ENCODE peak calls at places on chromosomes 11 and 22, in five cellular contexts. T is epithelial cell of esophagus, Y is brain microvascular endothelial cell, W is keratinocyte, Z is sigmoid colon. V is an unnamed sample.
A peak's percentile ranks its signal among the peaks of the same experiment; 100 is the strongest.

GRCh38 chr11:84887055-84887629 is 740.0 kb downstream of the DLG2 start:
- DNase-seq in Y (no peak), Z (no peak), T (no peak), W (no peak), V (no peak)

GRCh38 chr11:75879737-75880136 is 64.7 kb downstream of the UVRAG start:
- DNase-seq in T (no peak), Y (no peak), Z (no peak), W (no peak), V (no peak)

GRCh38 chr11:102544594-102544993 is 14.0 kb upstream of the MMP7 start:
- DNase-seq in Y (no peak), W (no peak), Z (no peak), T (no peak), V (no peak)

GRCh38 chr11:4190519-4190918 is 95.9 kb downstream of the RRM1 start:
- DNase-seq in Z (no peak), T (no peak), W (no peak), Y (no peak), V (no peak)

GRCh38 chr22:23235425-23235824 is 55.1 kb downstream of the BCR start:
- DNase-seq in W (no peak), Y (no peak), Z (no peak), T (no peak), V (no peak)

GRCh38 chr11:130634981-130635473 is 186.6 kb downstream of the ADAMTS15 start:
- DNase-seq in T (peak; percentile 90), W (peak; percentile 60), Y (peak; percentile 54), Z (no peak), V (peak; percentile 90)

GRCh38 chr22:20979243-20979809 is 2.8 kb upstream of the LZTR1 start:
- DNase-seq in W (peak; percentile 94), Z (peak; percentile 92), T (peak; percentile 90), Y (peak; percentile 71), V (peak; percentile 77)

GRCh38 chr22:43974028-43974545 is 18.8 kb downstream of the SAMM50 start:
- DNase-seq in W (no peak), Z (peak; percentile 30), Y (no peak), T (no peak), V (no peak)

GRCh38 chr11:79449040-79449439 is 8.2 kb upstream of the TENM4 start:
- DNase-seq in Y (no peak), T (no peak), W (no peak), Z (no peak), V (no peak)

GRCh38 chr22:45007247-45007945 is 2.4 kb downstream of the PHF21B start:
- DNase-seq in T (peak; percentile 41), Z (no peak), Y (peak; percentile 2), W (no peak), V (peak; percentile 24)

GRCh38 chr11:133509924-133510697 is 22.2 kb downstream of the OPCML start:
- DNase-seq in Z (no peak), Y (no peak), W (no peak), T (no peak), V (no peak)

GRCh38 chr11:12906501-12906900 is 102.6 kb upstream of the RASSF10 start:
- DNase-seq in Z (no peak), T (no peak), Y (no peak), W (no peak), V (no peak)

GRCh38 chr11:13963169-13963948 is 836 bp downstream of the SPON1 start:
- DNase-seq in T (no peak), W (no peak), Z (peak; percentile 72), Y (no peak), V (no peak)

GRCh38 chr11:72637926-72638325 is 36.3 kb downstream of the PDE2A start:
- DNase-seq in W (no peak), Z (no peak), Y (no peak), T (no peak), V (no peak)

GRCh38 chr11:12057299-12057980 is 49.0 kb upstream of the DKK3 start:
- DNase-seq in T (no peak), Y (no peak), W (no peak), Z (no peak), V (no peak)

GRCh38 chr22:24101966-24102365 is 79.3 kb upstream of the SUSD2 start:
- DNase-seq in Z (no peak), Y (no peak), W (no peak), T (no peak), V (no peak)

GRCh38 chr11:118076754-118077281 is at the start of gene TMPRSS4:
- DNase-seq in Y (no peak), Z (no peak), W (peak; percentile 65), T (peak; percentile 94), V (no peak)

GRCh38 chr22:32991353-32992115 is 66.6 kb downstream of the SYN3 start:
- DNase-seq in T (peak; percentile 96), W (peak; percentile 73), Z (peak; percentile 76), Y (no peak), V (no peak)

GRCh38 chr11:44538375-44539054 is 26.9 kb upstream of the CD82 start:
- DNase-seq in W (no peak), Z (peak; percentile 86), Y (peak; percentile 65), T (peak; percentile 68), V (peak; percentile 59)

GRCh38 chr11:17547051-17547577 is at the start of gene OTOG:
- DNase-seq in W (no peak), Y (no peak), T (peak; percentile 13), Z (no peak), V (no peak)

GRCh38 chr22:38649841-38650522 is 6.2 kb downstream of the FAM227A start:
- DNase-seq in T (peak; percentile 29), Z (no peak), Y (no peak), W (no peak), V (no peak)

GRCh38 chr11:70473873-70474690 is 75.8 kb downstream of the CTTN start:
- DNase-seq in Z (peak; percentile 19), W (no peak), T (no peak), Y (no peak), V (no peak)

GRCh38 chr11:124415356-124415923 is 9.2 kb downstream of the OR8B4 start:
- DNase-seq in T (peak; percentile 62), Y (peak; percentile 7), W (no peak), Z (no peak), V (peak; percentile 64)

GRCh38 chr11:47980093-47980906 is at the start of gene PTPRJ:
- DNase-seq in W (no peak), Y (no peak), Z (peak; percentile 75), T (peak; percentile 45), V (peak; percentile 64)

DNA sequence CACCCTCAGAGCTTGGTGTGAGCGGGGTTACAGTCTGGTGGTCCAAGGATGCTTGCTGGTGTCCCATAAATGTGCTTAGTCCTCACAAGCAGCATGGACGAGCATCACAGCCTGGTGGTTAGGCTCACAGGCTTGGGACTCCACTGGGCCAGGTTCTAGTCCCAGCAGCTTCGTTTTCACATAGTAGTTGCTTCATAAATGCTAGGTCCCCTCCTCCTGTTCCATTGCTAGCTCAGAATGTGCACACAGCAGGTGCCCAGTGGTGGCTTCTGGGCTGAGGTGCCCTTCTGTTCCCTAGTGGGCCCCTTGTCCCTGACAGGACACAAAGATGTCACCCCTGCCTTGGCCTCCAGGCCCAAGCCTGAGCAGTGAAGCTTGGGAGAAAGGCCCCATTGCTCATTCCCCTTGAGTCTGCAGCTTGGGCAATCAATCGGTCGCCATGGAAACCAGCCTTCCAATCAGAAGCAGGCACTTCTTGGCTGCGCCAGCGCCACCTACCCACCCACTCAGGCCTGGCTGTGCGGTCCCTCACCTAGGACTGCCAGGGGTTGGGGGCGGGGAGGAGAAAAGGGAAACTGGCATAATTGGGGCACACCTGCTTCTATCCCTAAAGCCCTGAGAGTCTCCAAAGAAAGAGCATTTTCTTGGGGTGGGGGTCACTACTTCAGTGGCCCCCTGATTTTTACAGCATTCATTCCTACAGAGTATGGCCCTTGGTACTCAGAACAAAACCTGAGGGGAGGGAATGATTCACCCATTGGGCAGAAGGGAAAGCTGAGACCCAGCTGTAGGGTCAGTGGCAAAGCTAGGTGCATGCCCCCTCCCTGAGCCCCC is 48.1 kb downstream of the CYTH4 start:
- DNase-seq in Z (no peak), T (peak; percentile 93), W (no peak), Y (peak; percentile 88), V (peak; percentile 75)
- TF ChIP-seq CTCF in Z (no peak), T (peak; percentile 24), W (peak; percentile 32), Y (peak; percentile 60), V (peak; percentile 41)

GRCh38 chr11:28518825-28519224 is 410.6 kb downstream of the METTL15 start:
- DNase-seq in T (no peak), Z (no peak), W (no peak), Y (no peak), V (no peak)

GRCh38 chr11:28512143-28512756 is 404.1 kb downstream of the METTL15 start:
- DNase-seq in Y (no peak), W (no peak), T (no peak), Z (no peak), V (no peak)

GRCh38 chr11:28517621-28518020 is 409.4 kb downstream of the METTL15 start:
- DNase-seq in T (no peak), Y (no peak), W (no peak), Z (no peak), V (no peak)

GRCh38 chr11:28520291-28520690 is 412.1 kb downstream of the METTL15 start:
- DNase-seq in Z (no peak), W (no peak), Y (no peak), T (no peak), V (no peak)

DNA sequence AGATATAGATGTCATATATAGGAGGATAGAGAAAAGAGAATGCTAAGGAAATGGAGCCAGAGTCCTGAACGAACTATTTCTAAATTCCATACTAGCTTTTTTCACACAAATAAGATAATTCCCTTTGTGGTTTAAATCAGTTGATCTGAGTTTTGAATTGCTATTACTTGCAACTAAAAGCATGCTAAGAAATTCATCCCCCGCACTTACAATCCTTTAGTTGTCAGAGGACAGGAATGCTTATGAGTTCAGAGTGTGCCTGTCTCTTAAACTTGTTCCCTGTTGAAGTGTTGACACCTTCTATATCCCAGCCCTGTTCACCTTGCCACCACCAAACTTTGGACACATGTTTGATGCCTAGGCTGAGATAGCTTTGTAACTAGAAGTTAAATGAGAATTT is 406.2 kb downstream of the METTL15 start:
- DNase-seq in Z (no peak), Y (peak; percentile 10), T (no peak), W (no peak), V (no peak)
- H3K4me3 ChIP-seq in Z (no peak overlapping the region), Y (no peak overlapping the region), T (no peak overlapping the region), W (no peak overlapping the region), V (no peak overlapping the region)

DNA sequence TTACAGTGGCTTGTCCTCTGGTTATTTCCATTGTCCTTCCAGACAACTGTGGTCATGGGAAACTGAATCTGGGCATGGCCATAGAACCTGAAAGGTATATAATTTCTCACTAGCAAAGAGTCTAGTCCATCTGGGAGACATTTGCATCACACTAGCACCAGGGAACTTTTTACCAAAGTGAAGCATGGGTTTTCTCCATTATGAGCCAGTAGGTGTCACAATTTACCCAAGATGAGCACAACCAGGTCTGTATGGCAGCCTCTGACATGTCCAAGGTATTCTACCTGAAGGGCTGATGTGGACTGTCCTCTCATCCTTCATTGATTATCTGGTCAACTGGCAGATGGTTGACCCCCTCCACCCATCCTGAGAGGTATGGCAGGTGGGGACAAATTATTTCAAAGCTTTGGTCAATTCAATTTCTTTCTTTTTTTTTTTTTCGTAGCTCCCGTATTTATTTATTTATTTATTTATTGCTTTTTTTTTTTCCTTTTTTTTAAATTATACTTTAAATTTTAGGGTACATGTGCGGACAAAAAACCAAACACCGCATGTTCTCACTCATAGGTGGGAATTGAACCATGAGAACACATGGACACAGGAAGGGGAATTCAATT is 425.9 kb downstream of the TMEM135 start:
- DNase-seq in W (peak; percentile 9), T (peak; percentile 80), Y (peak; percentile 33), Z (no peak), V (peak; percentile 13)
- TF ChIP-seq CTCF in W (peak; percentile 52), T (peak; percentile 75), Y (peak; percentile 59), Z (peak; percentile 19), V (no peak)

DNA sequence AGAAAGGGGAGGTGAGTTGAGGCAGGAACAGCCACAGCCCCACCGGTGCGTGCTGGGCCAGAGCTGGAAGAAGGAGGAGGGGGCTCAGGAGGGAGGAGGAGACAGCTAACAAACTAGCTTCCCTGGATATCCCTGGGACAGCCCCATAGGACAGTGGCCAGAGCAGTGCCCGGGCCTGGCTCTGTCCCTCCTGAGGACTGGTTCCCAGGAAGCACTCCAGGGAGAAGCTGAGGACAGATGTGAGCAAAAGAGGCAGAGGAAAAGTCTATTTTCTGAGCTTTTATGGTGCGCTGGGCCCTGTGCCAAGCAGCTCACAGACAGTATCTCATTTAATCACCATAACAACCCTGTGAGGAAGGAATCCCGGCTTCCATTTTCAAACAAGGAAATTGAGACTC is 8.3 kb downstream of the DCHS1 start:
- DNase-seq in T (no peak), Y (peak; percentile 29), Z (peak; percentile 71), W (no peak), V (peak; percentile 32)
- H3K4me3 ChIP-seq in T (no peak overlapping the region), Y (no peak overlapping the region), Z (no peak overlapping the region), W (no peak overlapping the region), V (no peak overlapping the region)

V was measured in astrocyte of the spinal cord.